ENCODE peak calls at places on chromosomes 13 and 19, in five cellular contexts. One of them, this sample, is unnamed. For H3K36me3, the result is how much of the 10 kb centered on the place peaks cover.

GRCh38 chr19:3186377-3186688 is 603 bp downstream of the NCLN start:
- DNase-seq in heart left ventricle: no peak
- DNase-seq in right lobe of liver: no peak
- DNase-seq in uterus: no peak
- DNase-seq in vagina: no peak
- DNase-seq in this sample: no peak

GRCh38 chr13:99985886-99986527 is 4.4 kb downstream of the ZIC2 start:
- DNase-seq in heart left ventricle: no peak
- DNase-seq in right lobe of liver: no peak
- DNase-seq in uterus: no peak
- DNase-seq in vagina: no peak
- DNase-seq in this sample: no peak

GRCh38 chr13:42660367-42660965 is 86.5 kb downstream of the TNFSF11 start:
- DNase-seq in heart left ventricle: no peak
- DNase-seq in right lobe of liver: no peak
- DNase-seq in uterus: no peak
- DNase-seq in vagina: no peak
- DNase-seq in this sample: no peak

GRCh38 chr19:2542341-2543069 is 66.6 kb downstream of the GADD45B start:
- DNase-seq in heart left ventricle: no peak
- DNase-seq in right lobe of liver: no peak
- DNase-seq in uterus: no peak
- DNase-seq in vagina: no peak
- DNase-seq in this sample: no peak

GRCh38 chr13:104779311-104779710 is 1713.1 kb upstream of the SLC10A2 start:
- DNase-seq in heart left ventricle: no peak
- DNase-seq in right lobe of liver: no peak
- DNase-seq in uterus: no peak
- DNase-seq in vagina: no peak
- DNase-seq in this sample: no peak

GRCh38 chr19:29532097-29532496 is 6.3 kb downstream of the VSTM2B start:
- DNase-seq in heart left ventricle: no peak
- DNase-seq in right lobe of liver: no peak
- DNase-seq in uterus: no peak
- DNase-seq in vagina: no peak
- DNase-seq in this sample: no peak

GRCh38 chr19:768424-768823 is 17.5 kb downstream of the MISP start:
- DNase-seq in heart left ventricle: no peak
- DNase-seq in right lobe of liver: no peak
- DNase-seq in uterus: no peak
- DNase-seq in vagina: no peak
- DNase-seq in this sample: no peak

GRCh38 chr13:26621731-26622401 is 64.4 kb downstream of the WASF3 start:
- DNase-seq in heart left ventricle: no peak
- DNase-seq in right lobe of liver: no peak
- DNase-seq in uterus: no peak
- DNase-seq in vagina: no peak
- DNase-seq in this sample: no peak

GRCh38 chr13:73465629-73465974 is 406.8 kb downstream of the KLF5 start:
- DNase-seq in heart left ventricle: no peak
- DNase-seq in right lobe of liver: no peak
- DNase-seq in uterus: no peak
- DNase-seq in vagina: no peak
- DNase-seq in this sample: no peak

GRCh38 chr13:46662690-46663089 is 109.7 kb downstream of the LRCH1 start:
- DNase-seq in heart left ventricle: no peak
- DNase-seq in right lobe of liver: no peak
- DNase-seq in uterus: no peak
- DNase-seq in vagina: no peak
- DNase-seq in this sample: no peak

GRCh38 chr13:20993211-20993610 is 68.2 kb downstream of the LATS2 start:
- DNase-seq in heart left ventricle: no peak
- DNase-seq in right lobe of liver: no peak
- DNase-seq in uterus: no peak
- DNase-seq in vagina: no peak
- DNase-seq in this sample: no peak

GRCh38 chr19:55526216-55527196 is 10.4 kb downstream of the SBK2 start:
- DNase-seq in heart left ventricle: peak
- DNase-seq in right lobe of liver: peak
- DNase-seq in uterus: peak
- DNase-seq in vagina: no peak
- DNase-seq in this sample: no peak

GRCh38 chr13:113646921-113647340 is 11.1 kb downstream of the ATP4B start:
- DNase-seq in heart left ventricle: no peak
- DNase-seq in right lobe of liver: no peak
- DNase-seq in uterus: peak
- DNase-seq in vagina: no peak
- DNase-seq in this sample: peak

GRCh38 chr19:778910-779653 is 18.2 kb upstream of the PTBP1 start:
- DNase-seq in heart left ventricle: no peak
- DNase-seq in right lobe of liver: peak
- DNase-seq in uterus: peak
- DNase-seq in vagina: no peak
- DNase-seq in this sample: peak

GRCh38 chr13:34833562-34834182 is 108.4 kb upstream of the NBEA start:
- DNase-seq in heart left ventricle: no peak
- DNase-seq in right lobe of liver: no peak
- DNase-seq in uterus: no peak
- DNase-seq in vagina: no peak
- DNase-seq in this sample: no peak

GRCh38 chr13:99995503-99996176 is 14.1 kb downstream of the ZIC2 start:
- DNase-seq in heart left ventricle: no peak
- DNase-seq in right lobe of liver: no peak
- DNase-seq in uterus: no peak
- DNase-seq in vagina: no peak
- DNase-seq in this sample: no peak

GRCh38 chr19:14091885-14092462 is 1.4 kb upstream of the SAMD1 start:
- DNase-seq in heart left ventricle: no peak
- DNase-seq in right lobe of liver: no peak
- DNase-seq in uterus: no peak
- DNase-seq in vagina: no peak
- DNase-seq in this sample: no peak

GRCh38 chr13:25169356-25169755 is 2.7 kb downstream of the AMER2 start:
- DNase-seq in heart left ventricle: no peak
- DNase-seq in right lobe of liver: no peak
- DNase-seq in uterus: no peak
- DNase-seq in vagina: no peak
- DNase-seq in this sample: no peak

GRCh38 chr19:2532252-2533071 is 56.5 kb downstream of the GADD45B start:
- DNase-seq in heart left ventricle: no peak
- DNase-seq in right lobe of liver: no peak
- DNase-seq in uterus: no peak
- DNase-seq in vagina: no peak
- DNase-seq in this sample: no peak

GRCh38 chr19:14440049-14440448 is 6.9 kb downstream of the PKN1 start:
- DNase-seq in heart left ventricle: peak
- DNase-seq in right lobe of liver: peak
- DNase-seq in uterus: no peak
- DNase-seq in vagina: no peak
- DNase-seq in this sample: peak

GRCh38 chr19:39847525-39847924 is 1.3 kb upstream of the FBL start:
- DNase-seq in heart left ventricle: no peak
- DNase-seq in right lobe of liver: no peak
- DNase-seq in uterus: no peak
- DNase-seq in vagina: no peak
- DNase-seq in this sample: no peak

GRCh38 chr19:39845621-39846175 is 481 bp downstream of the FBL start:
- DNase-seq in heart left ventricle: no peak
- DNase-seq in right lobe of liver: no peak
- DNase-seq in uterus: no peak
- DNase-seq in vagina: no peak
- DNase-seq in this sample: no peak

GRCh38 chr19:39845172-39845571 is 1.0 kb downstream of the FBL start:
- DNase-seq in heart left ventricle: no peak
- DNase-seq in right lobe of liver: no peak
- DNase-seq in uterus: no peak
- DNase-seq in vagina: no peak
- DNase-seq in this sample: no peak

GRCh38 chr19:39846678-39847486 is 703 bp upstream of the FBL start:
- DNase-seq in heart left ventricle: no peak
- DNase-seq in right lobe of liver: no peak
- DNase-seq in uterus: no peak
- DNase-seq in vagina: no peak
- DNase-seq in this sample: no peak

GRCh38 chr19:39846176-39846677 is at the start of gene FBL:
- DNase-seq in heart left ventricle: peak
- DNase-seq in right lobe of liver: peak
- DNase-seq in uterus: peak
- DNase-seq in vagina: no peak
- DNase-seq in this sample: peak
- TF ChIP-seq POLR2A in heart left ventricle: peak
- TF ChIP-seq POLR2A in right lobe of liver: peak
- TF ChIP-seq POLR2A in uterus: peak
- TF ChIP-seq POLR2A in vagina: no peak
- TF ChIP-seq POLR2A in this sample: peak

GRCh38 chr13:110354715-110355473 is 47.8 kb downstream of the COL4A2 start:
- DNase-seq in heart left ventricle: no peak
- DNase-seq in right lobe of liver: no peak
- DNase-seq in uterus: no peak
- DNase-seq in vagina: no peak
- DNase-seq in this sample: no peak

GRCh38 chr13:110358381-110358780 is 51.3 kb downstream of the COL4A2 start:
- DNase-seq in heart left ventricle: no peak
- DNase-seq in right lobe of liver: no peak
- DNase-seq in uterus: no peak
- DNase-seq in vagina: no peak
- DNase-seq in this sample: no peak

GRCh38 chr13:110354209-110354627 is 47.1 kb downstream of the COL4A2 start:
- DNase-seq in heart left ventricle: no peak
- DNase-seq in right lobe of liver: no peak
- DNase-seq in uterus: no peak
- DNase-seq in vagina: no peak
- DNase-seq in this sample: no peak

GRCh38 chr13:110353339-110353977 is 46.4 kb downstream of the COL4A2 start:
- DNase-seq in heart left ventricle: no peak
- DNase-seq in right lobe of liver: no peak
- DNase-seq in uterus: no peak
- DNase-seq in vagina: no peak
- DNase-seq in this sample: no peak

DNA sequence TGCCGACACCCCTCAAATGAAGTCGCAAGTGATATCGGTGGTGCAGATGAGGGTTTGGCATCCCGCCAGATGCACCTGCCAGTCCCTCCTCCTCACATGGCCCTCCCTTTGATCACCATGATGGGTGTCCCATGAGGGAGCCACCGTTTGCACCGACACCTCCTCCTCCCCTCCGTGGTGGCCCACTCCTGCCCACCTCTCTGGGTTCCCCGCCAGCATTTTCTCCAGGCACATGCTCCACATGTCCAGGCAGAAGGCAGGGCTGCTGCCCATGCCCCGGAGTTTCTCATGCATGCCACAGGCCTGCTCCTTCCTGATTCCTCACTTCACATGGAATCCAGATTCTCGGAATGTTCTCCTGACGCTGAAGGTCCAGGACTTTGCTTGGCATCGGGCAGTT is 49.3 kb downstream of the COL4A2 start:
- DNase-seq in heart left ventricle: no peak
- DNase-seq in right lobe of liver: no peak
- DNase-seq in uterus: no peak
- DNase-seq in vagina: no peak
- DNase-seq in this sample: no peak
- H3K36me3 ChIP-seq in heart left ventricle: under half
- H3K36me3 ChIP-seq in right lobe of liver: under half
- H3K36me3 ChIP-seq in uterus: under half
- H3K36me3 ChIP-seq in vagina: under half
- H3K36me3 ChIP-seq in this sample: under half

DNA sequence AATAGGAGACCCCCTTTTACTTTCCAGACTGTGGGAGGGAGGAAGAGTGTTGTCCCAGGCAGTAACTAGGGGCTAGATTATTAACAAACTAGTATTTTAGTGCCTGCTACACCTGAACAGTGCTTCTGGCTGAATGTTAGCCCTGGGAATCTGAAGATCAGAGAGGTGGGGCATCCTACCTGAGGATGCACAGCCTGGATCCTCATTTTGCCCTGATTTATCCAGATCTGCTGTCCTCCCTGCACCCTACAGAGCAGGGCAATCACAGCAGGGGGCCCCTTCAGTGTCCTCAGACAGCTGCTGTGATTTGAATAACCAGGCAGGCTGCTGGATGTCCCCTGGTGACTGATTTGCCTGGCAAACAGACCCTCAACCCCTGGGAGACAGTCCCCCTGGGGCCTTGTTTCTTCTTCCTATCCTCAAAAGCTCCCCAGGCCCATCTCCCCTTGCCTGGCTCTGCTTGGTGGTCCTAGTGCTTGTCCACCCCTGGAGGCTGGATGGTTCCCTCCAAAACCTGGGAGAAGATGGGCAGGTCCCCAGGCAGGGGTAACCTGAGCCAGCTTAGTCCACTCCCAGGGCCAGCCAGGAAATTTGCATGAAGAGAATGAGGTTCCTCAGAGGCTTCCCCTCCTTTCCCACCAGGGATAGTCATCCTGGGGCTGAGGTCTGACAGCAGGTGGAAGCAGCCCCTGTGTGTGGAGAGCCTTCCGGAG is at the start of gene OVOL3:
- DNase-seq in heart left ventricle: no peak
- DNase-seq in right lobe of liver: no peak
- DNase-seq in uterus: no peak
- DNase-seq in vagina: no peak
- DNase-seq in this sample: no peak
- TF ChIP-seq POLR2A in heart left ventricle: no peak
- TF ChIP-seq POLR2A in right lobe of liver: no peak
- TF ChIP-seq POLR2A in uterus: no peak
- TF ChIP-seq POLR2A in vagina: no peak
- TF ChIP-seq POLR2A in this sample: no peak

GRCh38 chr19:52959613-52960295 is 2.9 kb downstream of the ZNF816 start:
- DNase-seq in heart left ventricle: no peak
- DNase-seq in right lobe of liver: no peak
- DNase-seq in uterus: no peak
- DNase-seq in vagina: no peak
- DNase-seq in this sample: no peak

GRCh38 chr19:52961981-52962380 is 700 bp downstream of the ZNF816 start:
- DNase-seq in heart left ventricle: no peak
- DNase-seq in right lobe of liver: no peak
- DNase-seq in uterus: no peak
- DNase-seq in vagina: no peak
- DNase-seq in this sample: no peak

GRCh38 chr19:52962394-52963228 is at the start of gene ZNF816:
- DNase-seq in heart left ventricle: peak
- DNase-seq in right lobe of liver: peak
- DNase-seq in uterus: peak
- DNase-seq in vagina: no peak
- DNase-seq in this sample: peak

GRCh38 chr19:52956917-52957316 is 5.8 kb downstream of the ZNF816 start:
- DNase-seq in heart left ventricle: no peak
- DNase-seq in right lobe of liver: no peak
- DNase-seq in uterus: no peak
- DNase-seq in vagina: no peak
- DNase-seq in this sample: no peak

DNA sequence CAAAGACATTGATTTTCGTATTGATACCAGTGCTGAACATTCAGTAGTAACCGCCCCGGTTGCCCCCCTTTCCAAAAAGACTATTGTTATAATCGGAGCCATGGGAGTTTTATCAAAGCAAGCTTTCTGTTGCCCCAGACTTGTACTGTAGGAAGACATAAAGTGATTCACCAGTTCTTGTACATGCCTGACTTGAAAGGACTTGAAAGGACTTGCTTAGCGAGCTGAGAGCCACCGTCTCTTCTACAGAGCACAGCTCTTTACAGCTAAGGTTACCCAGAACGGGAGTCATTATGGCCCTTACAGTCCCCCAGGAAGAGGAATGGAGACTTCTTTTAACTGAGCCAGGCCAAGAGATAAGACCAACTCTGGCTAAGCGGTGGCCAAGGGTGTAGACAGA is 5.1 kb downstream of the ZNF816 start:
- DNase-seq in heart left ventricle: no peak
- DNase-seq in right lobe of liver: no peak
- DNase-seq in uterus: no peak
- DNase-seq in vagina: no peak
- DNase-seq in this sample: no peak
- H3K36me3 ChIP-seq in heart left ventricle: under half
- H3K36me3 ChIP-seq in right lobe of liver: under half
- H3K36me3 ChIP-seq in uterus: under half
- H3K36me3 ChIP-seq in vagina: under half
- H3K36me3 ChIP-seq in this sample: under half

This sample was measured in tibial nerve.